ENCODE peak calls at places on chromosome 6, in seven cellular contexts. F is hippocampal formation; L is ACHN; N is activated naive CD4-positive, alpha-beta T cell; P is HepG2; K is psoas muscle; R is GM06990. G is an unnamed sample.

GRCh38 chr6:38502423-38502822 is 137.3 kb downstream of the BTBD9 start:
- DNase-seq in F (no peak), L (no peak), N (no peak), P (peak; percentile 84), K (no peak), R (no peak), G (no peak)

GRCh38 chr6:81169166-81169565 is 583.3 kb downstream of the TENT5A start:
- DNase-seq in F (no peak), L (no peak), N (no peak), P (no peak), K (no peak), R (no peak), G (no peak)

GRCh38 chr6:33279971-33280511 is 3.1 kb downstream of the B3GALT4 start:
- DNase-seq in F (no peak), L (peak; percentile 82), N (no peak), P (peak; percentile 93), K (no peak), R (no peak), G (no peak)

GRCh38 chr6:159527351-159527750 is 165.7 kb downstream of the SOD2 start:
- DNase-seq in F (no peak), L (no peak), N (no peak), P (no peak), K (no peak), R (no peak), G (no peak)

GRCh38 chr6:15615837-15616236 is 47.0 kb downstream of the DTNBP1 start:
- DNase-seq in F (no peak), L (no peak), N (no peak), P (peak; percentile 59), K (no peak), R (no peak), G (no peak)

GRCh38 chr6:72032056-72032455 is 145.7 kb downstream of the RIMS1 start:
- DNase-seq in F (no peak), L (peak; percentile 14), N (no peak), P (no peak), K (no peak), R (no peak), G (no peak)

GRCh38 chr6:112429226-112429625 is 82.1 kb downstream of the RFPL4B start:
- DNase-seq in F (no peak), L (peak; percentile 6), N (no peak), P (no peak), K (no peak), R (no peak), G (no peak)

GRCh38 chr6:166862978-166863530 is 93.3 kb downstream of the RNASET2 start:
- DNase-seq in F (no peak), L (no peak), N (no peak), P (no peak), K (no peak), R (no peak), G (no peak)

GRCh38 chr6:105978113-105978512 is 108.0 kb upstream of the PRDM1 start:
- DNase-seq in F (no peak), L (no peak), N (no peak), P (no peak), K (no peak), R (no peak), G (no peak)

GRCh38 chr6:108501559-108501958 is 59.2 kb upstream of the FOXO3 start:
- DNase-seq in F (no peak), L (peak; percentile 31), N (no peak), P (no peak), K (no peak), R (no peak), G (no peak)

GRCh38 chr6:40378071-40378724 is 209.0 kb downstream of the LRFN2 start:
- DNase-seq in F (no peak), L (no peak), N (no peak), P (no peak), K (no peak), R (no peak), G (no peak)

GRCh38 chr6:44582930-44583329 is 195.4 kb downstream of the CDC5L start:
- DNase-seq in F (no peak), L (no peak), N (no peak), P (no peak), K (no peak), R (no peak), G (no peak)

GRCh38 chr6:53608386-53608785 is 57.2 kb downstream of the KLHL31 start:
- DNase-seq in F (no peak), L (no peak), N (no peak), P (no peak), K (no peak), R (no peak), G (no peak)

GRCh38 chr6:126293891-126294524 is 45.9 kb upstream of the CENPW start:
- DNase-seq in F (no peak), L (no peak), N (no peak), P (no peak), K (no peak), R (no peak), G (no peak)

GRCh38 chr6:168139121-168139520 is 60.1 kb upstream of the FRMD1 start:
- DNase-seq in F (no peak), L (no peak), N (no peak), P (no peak), K (no peak), R (no peak), G (no peak)

GRCh38 chr6:130713144-130713543 is 114.1 kb upstream of the SMLR1 start:
- DNase-seq in F (no peak), L (no peak), N (no peak), P (no peak), K (no peak), R (no peak), G (no peak)

GRCh38 chr6:154302111-154302752 is 54.4 kb downstream of the IPCEF1 start:
- DNase-seq in F (no peak), L (peak; percentile 62), N (no peak), P (no peak), K (no peak), R (peak; percentile 79), G (no peak)

GRCh38 chr6:53975966-53976610 is 135.2 kb upstream of the MLIP start:
- DNase-seq in F (no peak), L (no peak), N (no peak), P (no peak), K (no peak), R (no peak), G (no peak)

GRCh38 chr6:157911786-157912185 is 69.9 kb upstream of the SYNJ2 start:
- DNase-seq in F (no peak), L (no peak), N (no peak), P (no peak), K (no peak), R (no peak), G (no peak)

GRCh38 chr6:107576852-107577251 is 86.9 kb downstream of the SOBP start:
- DNase-seq in F (no peak), L (peak; percentile 79), N (no peak), P (no peak), K (no peak), R (no peak), G (no peak)

GRCh38 chr6:6689413-6690143 is 101.1 kb downstream of the LY86 start:
- DNase-seq in F (no peak), L (no peak), N (no peak), P (no peak), K (no peak), R (no peak), G (no peak)

GRCh38 chr6:52539607-52540006 is 37.3 kb downstream of the TRAM2 start:
- DNase-seq in F (no peak), L (no peak), N (no peak), P (no peak), K (no peak), R (no peak), G (no peak)

GRCh38 chr6:15819841-15820240 is 157.0 kb upstream of the DTNBP1 start:
- DNase-seq in F (no peak), L (no peak), N (no peak), P (no peak), K (no peak), R (no peak), G (no peak)

GRCh38 chr6:408148-408547 is 16.6 kb downstream of the IRF4 start:
- DNase-seq in F (no peak), L (no peak), N (no peak), P (no peak), K (no peak), R (no peak), G (no peak)

GRCh38 chr6:30399390-30400058 is 54.6 kb downstream of the RPP21 start:
- DNase-seq in F (no peak), L (peak; percentile 18), N (no peak), P (no peak), K (no peak), R (no peak), G (no peak)

GRCh38 chr6:35327349-35328027 is 14.9 kb upstream of the PPARD start:
- DNase-seq in F (no peak), L (peak; percentile 55), N (peak; percentile 61), P (peak; percentile 71), K (peak; percentile 67), R (peak; percentile 28), G (no peak)

GRCh38 chr6:43912598-43913387 is 142.8 kb downstream of the VEGFA start:
- DNase-seq in F (no peak), L (no peak), N (no peak), P (peak; percentile 69), K (peak; percentile 46), R (no peak), G (no peak)